ENCODE peak calls at places on chromosomes 1 and 21, in five cellular contexts. L is GM20000, F is posterior cingulate gyrus, O is tibial artery, N is ecto neural progenitor cell. Q is an unnamed sample.

GRCh38 chr21:38311091-38311490 is 54.3 kb downstream of the KCNJ15 start:
- DNase-seq in L (no peak), F (no peak), O (no peak), N (no peak), Q (no peak)

GRCh38 chr1:165734906-165735305 is 33.8 kb downstream of the TMCO1 start:
- DNase-seq in L (no peak), F (no peak), O (no peak), N (no peak), Q (no peak)

GRCh38 chr1:36450270-36450918 is at the start of gene OSCP1:
- DNase-seq in L (peak), F (peak), O (peak), N (peak), Q (peak)

GRCh38 chr1:33080373-33080772 is 580 bp upstream of the AZIN2 start:
- DNase-seq in L (no peak), F (no peak), O (no peak), N (no peak), Q (no peak)

GRCh38 chr1:175270361-175270760 is 77.8 kb upstream of the KIAA0040 start:
- DNase-seq in L (no peak), F (no peak), O (no peak), N (no peak), Q (no peak)

GRCh38 chr1:145785481-145785880 is 38.4 kb downstream of the RNF115 start:
- DNase-seq in L (no peak), F (no peak), O (no peak), N (no peak), Q (no peak)

GRCh38 chr1:16237343-16237830 is 404 bp upstream of the CPLANE2 start:
- DNase-seq in L (peak), F (no peak), O (no peak), N (no peak), Q (no peak)

GRCh38 chr1:13947658-13948057 is 247.7 kb downstream of the PRDM2 start:
- DNase-seq in L (no peak), F (no peak), O (no peak), N (no peak), Q (no peak)

GRCh38 chr1:18491168-18491567 is 10.4 kb downstream of the KLHDC7A start:
- DNase-seq in L (no peak), F (no peak), O (no peak), N (no peak), Q (no peak)

GRCh38 chr1:41343790-41344679 is 17.2 kb upstream of the FOXO6 start:
- DNase-seq in L (no peak), F (no peak), O (peak), N (no peak), Q (peak)

GRCh38 chr1:192474080-192474683 is 101.4 kb upstream of the RGS1 start:
- DNase-seq in L (peak), F (no peak), O (no peak), N (no peak), Q (no peak)

GRCh38 chr1:19436716-19437476 is 48.4 kb downstream of the CAPZB start:
- DNase-seq in L (no peak), F (peak), O (peak), N (no peak), Q (no peak)

GRCh38 chr1:160996195-160996594 is 24.8 kb downstream of the F11R start:
- DNase-seq in L (no peak), F (no peak), O (no peak), N (no peak), Q (no peak)

GRCh38 chr1:9413877-9414213 is 121.2 kb downstream of the SPSB1 start:
- DNase-seq in L (no peak), F (no peak), O (no peak), N (no peak), Q (peak)

GRCh38 chr1:213779228-213779627 is 208.5 kb upstream of the PROX1 start:
- DNase-seq in L (no peak), F (no peak), O (no peak), N (no peak), Q (no peak)

GRCh38 chr1:54846716-54847284 is 40.2 kb downstream of the DHCR24 start:
- DNase-seq in L (no peak), F (no peak), O (peak), N (no peak), Q (peak)

GRCh38 chr1:221845650-221846371 is 103.9 kb upstream of the DUSP10 start:
- DNase-seq in L (no peak), F (no peak), O (no peak), N (no peak), Q (peak)

GRCh38 chr21:17725339-17725738 is 93.8 kb downstream of the C21orf91 start:
- DNase-seq in L (no peak), F (no peak), O (no peak), N (no peak), Q (no peak)

GRCh38 chr21:42454221-42454570 is 41.8 kb downstream of the RSPH1 start:
- DNase-seq in L (no peak), F (no peak), O (no peak), N (no peak), Q (no peak)

GRCh38 chr21:25496825-25497482 is 110.3 kb downstream of the MRPL39 start:
- DNase-seq in L (no peak), F (no peak), O (no peak), N (no peak), Q (no peak)

GRCh38 chr1:19644761-19645543 is 841 bp downstream of the NBL1 start:
- DNase-seq in L (peak), F (no peak), O (no peak), N (peak), Q (no peak)

GRCh38 chr1:6002714-6003501 is 10.7 kb upstream of the NPHP4 start:
- DNase-seq in L (no peak), F (no peak), O (peak), N (no peak), Q (no peak)

GRCh38 chr1:109667452-109668122 is at the start of gene GSTM2:
- DNase-seq in L (peak), F (peak), O (peak), N (peak), Q (peak)

GRCh38 chr1:72635719-72636118 is 353.4 kb upstream of the NEGR1 start:
- DNase-seq in L (no peak), F (no peak), O (no peak), N (no peak), Q (no peak)

GRCh38 chr1:236103646-236104218 is 38.6 kb upstream of the GPR137B start:
- DNase-seq in L (peak), F (peak), O (no peak), N (peak), Q (no peak)